ENCODE peak calls at places on chromosome 17, in eight cellular contexts. Z is Peyer's patch, F is thoracic aorta, A is heart left ventricle, B is fibroblast of mammary gland, I is body of pancreas, Q is ovary, G is GM06990. P is an unnamed sample.

GRCh38 chr17:27654654-27655524 is 23.9 kb downstream of the LGALS9 start:
- DNase-seq in Z (peak), F (peak), A (peak), B (peak), I (peak), Q (peak), G (peak), P (peak)

GRCh38 chr17:416293-417206 is 63.9 kb upstream of the RPH3AL start:
- DNase-seq in Z (peak), F (no peak), A (no peak), B (no peak), I (no peak), Q (no peak), G (peak), P (peak)

GRCh38 chr17:58249270-58250133 is 11.1 kb downstream of the LPO start:
- DNase-seq in Z (peak), F (no peak), A (peak), B (peak), I (peak), Q (peak), G (peak), P (no peak)

GRCh38 chr17:45326566-45326965 is 9.7 kb upstream of the MAP3K14 start:
- DNase-seq in Z (no peak), F (no peak), A (no peak), B (no peak), I (no peak), Q (no peak), G (peak), P (no peak)

GRCh38 chr17:66904760-66905637 is 59.5 kb upstream of the CACNG4 start:
- DNase-seq in Z (no peak), F (no peak), A (peak), B (peak), I (peak), Q (peak), G (no peak), P (no peak)

GRCh38 chr17:50603340-50603739 is 31.3 kb upstream of the ABCC3 start:
- DNase-seq in Z (no peak), F (no peak), A (no peak), B (no peak), I (no peak), Q (no peak), G (no peak), P (no peak)

GRCh38 chr17:45221081-45221996 is at the start of gene FMNL1:
- DNase-seq in Z (peak), F (no peak), A (peak), B (no peak), I (no peak), Q (no peak), G (peak), P (no peak)

GRCh38 chr17:76155988-76156661 is 15.1 kb upstream of the FOXJ1 start:
- DNase-seq in Z (no peak), F (no peak), A (no peak), B (no peak), I (no peak), Q (no peak), G (no peak), P (no peak)

GRCh38 chr17:76691379-76692191 is 19.2 kb downstream of the MXRA7 start:
- DNase-seq in Z (no peak), F (no peak), A (no peak), B (no peak), I (no peak), Q (no peak), G (no peak), P (no peak)

GRCh38 chr17:51372345-51373004 is 112.1 kb downstream of the UTP18 start:
- DNase-seq in Z (peak), F (no peak), A (peak), B (peak), I (no peak), Q (no peak), G (peak), P (peak)

GRCh38 chr17:835263-835662 is 53.1 kb downstream of the MRM3 start:
- DNase-seq in Z (no peak), F (no peak), A (no peak), B (peak), I (no peak), Q (no peak), G (no peak), P (no peak)

GRCh38 chr17:47295037-47295873 is 28.5 kb upstream of the EFCAB13 start:
- DNase-seq in Z (no peak), F (no peak), A (no peak), B (no peak), I (no peak), Q (no peak), G (no peak), P (no peak)

GRCh38 chr17:19724501-19725420 is 8.4 kb upstream of the SLC47A2 start:
- DNase-seq in Z (peak), F (no peak), A (peak), B (peak), I (peak), Q (peak), G (no peak), P (no peak)

GRCh38 chr17:7020894-7021664 is 1.8 kb upstream of the BCL6B start:
- DNase-seq in Z (no peak), F (no peak), A (no peak), B (no peak), I (no peak), Q (no peak), G (no peak), P (no peak)

GRCh38 chr17:27494192-27495091 is 38.2 kb downstream of the KSR1 start:
- DNase-seq in Z (no peak), F (peak), A (peak), B (peak), I (peak), Q (no peak), G (no peak), P (no peak)

GRCh38 chr17:77383613-77384608 is 243.1 kb downstream of the SEC14L1 start:
- DNase-seq in Z (no peak), F (no peak), A (peak), B (no peak), I (peak), Q (peak), G (no peak), P (no peak)

GRCh38 chr17:20235747-20236146 is 226.6 kb downstream of the SPECC1 start:
- DNase-seq in Z (no peak), F (no peak), A (no peak), B (no peak), I (no peak), Q (no peak), G (no peak), P (no peak)

GRCh38 chr17:45942284-45942683 is 47.9 kb downstream of the MAPT start:
- DNase-seq in Z (no peak), F (peak), A (peak), B (peak), I (peak), Q (peak), G (no peak), P (no peak)

GRCh38 chr17:82930924-82931695 is 91.3 kb upstream of the ZNF750 start:
- DNase-seq in Z (no peak), F (no peak), A (no peak), B (no peak), I (peak), Q (peak), G (no peak), P (no peak)

GRCh38 chr17:36731091-36731490 is 129.7 kb downstream of the MRM1 start:
- DNase-seq in Z (no peak), F (no peak), A (no peak), B (no peak), I (no peak), Q (no peak), G (no peak), P (no peak)

GRCh38 chr17:28575126-28575795 is 1.4 kb downstream of the ALDOC start:
- DNase-seq in Z (no peak), F (no peak), A (peak), B (no peak), I (no peak), Q (no peak), G (no peak), P (no peak)

GRCh38 chr17:73007447-73007846 is 85.0 kb downstream of the SLC39A11 start:
- DNase-seq in Z (no peak), F (no peak), A (no peak), B (peak), I (peak), Q (no peak), G (no peak), P (no peak)

GRCh38 chr17:69592692-69593350 is 178.3 kb downstream of the MAP2K6 start:
- DNase-seq in Z (no peak), F (no peak), A (no peak), B (peak), I (no peak), Q (no peak), G (no peak), P (no peak)

GRCh38 chr17:14942511-14943185 is 322.5 kb downstream of the PMP22 start:
- DNase-seq in Z (no peak), F (no peak), A (no peak), B (peak), I (no peak), Q (no peak), G (no peak), P (no peak)

GRCh38 chr17:69960755-69961154 is 114.3 kb upstream of the KCNJ16 start:
- DNase-seq in Z (no peak), F (no peak), A (peak), B (no peak), I (peak), Q (peak), G (no peak), P (no peak)

GRCh38 chr17:185445-186138 is 4.1 kb upstream of the DOC2B start:
- DNase-seq in Z (no peak), F (no peak), A (no peak), B (no peak), I (no peak), Q (no peak), G (no peak), P (no peak)

GRCh38 chr17:58315750-58316149 is 12.8 kb downstream of the TSPOAP1 start:
- DNase-seq in Z (no peak), F (no peak), A (no peak), B (no peak), I (no peak), Q (no peak), G (no peak), P (no peak)

GRCh38 chr17:61000911-61001310 is 323.3 kb downstream of the BCAS3 start:
- DNase-seq in Z (no peak), F (no peak), A (no peak), B (peak), I (no peak), Q (no peak), G (no peak), P (no peak)

GRCh38 chr17:40707720-40708119 is 4.2 kb upstream of the KRT24 start:
- DNase-seq in Z (no peak), F (no peak), A (peak), B (peak), I (no peak), Q (no peak), G (no peak), P (no peak)

GRCh38 chr17:63435681-63436522 is 10.2 kb downstream of the CYB561 start:
- DNase-seq in Z (no peak), F (no peak), A (peak), B (no peak), I (peak), Q (no peak), G (no peak), P (no peak)

GRCh38 chr17:37107406-37108083 is 158.8 kb downstream of the AATF start:
- DNase-seq in Z (no peak), F (no peak), A (peak), B (peak), I (peak), Q (peak), G (no peak), P (no peak)

GRCh38 chr17:80871341-80871740 is 120.3 kb upstream of the CHMP6 start:
- DNase-seq in Z (no peak), F (no peak), A (peak), B (no peak), I (no peak), Q (no peak), G (no peak), P (no peak)

GRCh38 chr17:29565643-29566472 is 979 bp downstream of the ABHD15 start:
- DNase-seq in Z (peak), F (no peak), A (no peak), B (no peak), I (peak), Q (no peak), G (peak), P (no peak)

GRCh38 chr17:41941158-41941557 is 10.7 kb downstream of the ODAD4 start:
- DNase-seq in Z (no peak), F (no peak), A (no peak), B (no peak), I (no peak), Q (no peak), G (no peak), P (no peak)

GRCh38 chr17:17385502-17385901 is 82.3 kb downstream of the NT5M start:
- DNase-seq in Z (no peak), F (no peak), A (peak), B (no peak), I (no peak), Q (no peak), G (no peak), P (no peak)

GRCh38 chr17:77354721-77355455 is 214.1 kb downstream of the SEC14L1 start:
- DNase-seq in Z (peak), F (no peak), A (peak), B (peak), I (peak), Q (peak), G (no peak), P (no peak)

GRCh38 chr17:4204676-4205075 is 59.1 kb downstream of the ANKFY1 start:
- DNase-seq in Z (no peak), F (no peak), A (no peak), B (peak), I (no peak), Q (no peak), G (no peak), P (no peak)

GRCh38 chr17:48322060-48322459 is 108.0 kb downstream of the SKAP1 start:
- DNase-seq in Z (no peak), F (no peak), A (no peak), B (peak), I (no peak), Q (no peak), G (no peak), P (no peak)

GRCh38 chr17:40071720-40072480 is 9.1 kb downstream of the THRA start:
- DNase-seq in Z (no peak), F (peak), A (peak), B (no peak), I (peak), Q (peak), G (no peak), P (no peak)

GRCh38 chr17:2937331-2938003 is 125.9 kb downstream of the OR1D5 start:
- DNase-seq in Z (no peak), F (no peak), A (no peak), B (peak), I (no peak), Q (no peak), G (no peak), P (no peak)
- TF ChIP-seq CTCF in Z (no peak), F (no peak), A (no peak), B (peak), I (no peak), Q (no peak), G (no peak), P (no peak)

GRCh38 chr17:30924341-30924740 is 2.6 kb downstream of the ADAP2 start:
- DNase-seq in Z (no peak), F (no peak), A (no peak), B (no peak), I (no peak), Q (no peak), G (no peak), P (no peak)

GRCh38 chr17:30921544-30922196 is at the start of gene ADAP2:
- DNase-seq in Z (peak), F (no peak), A (peak), B (no peak), I (peak), Q (peak), G (peak), P (no peak)

GRCh38 chr17:30920282-30920681 is 1.5 kb upstream of the ADAP2 start:
- DNase-seq in Z (no peak), F (no peak), A (peak), B (no peak), I (no peak), Q (no peak), G (no peak), P (no peak)

GRCh38 chr17:30920683-30921543 is 832 bp upstream of the ADAP2 start:
- DNase-seq in Z (no peak), F (no peak), A (no peak), B (no peak), I (no peak), Q (no peak), G (no peak), P (no peak)

DNA sequence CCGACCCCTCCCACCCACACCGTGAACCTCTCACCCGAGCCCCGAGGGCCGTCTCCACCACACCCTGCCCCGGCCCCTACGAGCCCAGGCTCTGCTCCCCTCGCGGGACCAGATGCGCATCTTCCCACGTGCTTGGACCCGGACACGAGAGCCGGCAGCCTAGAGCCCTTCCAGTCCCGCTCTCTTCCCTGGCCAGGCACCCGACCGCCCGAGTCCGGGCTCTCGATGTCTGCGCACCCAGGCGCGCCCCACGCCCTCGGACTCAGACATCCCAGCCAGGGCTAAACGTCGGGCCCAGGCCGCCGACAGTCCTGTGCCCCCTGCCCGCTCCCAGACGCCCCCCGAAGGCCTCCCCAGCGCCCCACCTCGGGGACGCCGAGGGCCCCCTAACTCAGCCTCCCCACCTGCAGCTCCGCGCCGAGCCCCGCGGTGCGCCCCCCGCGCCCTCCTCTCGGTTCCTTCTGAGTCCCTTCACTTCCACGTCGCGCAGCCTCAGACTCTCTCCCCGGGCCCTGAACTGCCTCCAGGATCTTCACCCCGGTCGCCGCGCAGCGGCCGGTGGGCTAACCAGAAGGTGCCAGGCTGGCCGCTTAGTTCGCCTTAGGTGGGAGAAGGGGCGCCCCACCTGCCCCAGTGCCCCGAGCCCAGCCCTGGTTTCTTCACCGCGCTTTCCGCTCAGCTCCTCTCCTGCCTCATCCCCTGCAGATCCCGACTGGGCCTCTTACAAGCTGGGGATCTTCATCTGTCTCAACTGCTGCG is 669 bp downstream of the ADAP2 start:
- DNase-seq in Z (no peak), F (no peak), A (peak), B (no peak), I (peak), Q (no peak), G (peak), P (no peak)
- H3K4me3 ChIP-seq in Z (peak), F (peak), A (peak), B (no peak), I (peak), Q (peak), G (peak), P (peak)

DNA sequence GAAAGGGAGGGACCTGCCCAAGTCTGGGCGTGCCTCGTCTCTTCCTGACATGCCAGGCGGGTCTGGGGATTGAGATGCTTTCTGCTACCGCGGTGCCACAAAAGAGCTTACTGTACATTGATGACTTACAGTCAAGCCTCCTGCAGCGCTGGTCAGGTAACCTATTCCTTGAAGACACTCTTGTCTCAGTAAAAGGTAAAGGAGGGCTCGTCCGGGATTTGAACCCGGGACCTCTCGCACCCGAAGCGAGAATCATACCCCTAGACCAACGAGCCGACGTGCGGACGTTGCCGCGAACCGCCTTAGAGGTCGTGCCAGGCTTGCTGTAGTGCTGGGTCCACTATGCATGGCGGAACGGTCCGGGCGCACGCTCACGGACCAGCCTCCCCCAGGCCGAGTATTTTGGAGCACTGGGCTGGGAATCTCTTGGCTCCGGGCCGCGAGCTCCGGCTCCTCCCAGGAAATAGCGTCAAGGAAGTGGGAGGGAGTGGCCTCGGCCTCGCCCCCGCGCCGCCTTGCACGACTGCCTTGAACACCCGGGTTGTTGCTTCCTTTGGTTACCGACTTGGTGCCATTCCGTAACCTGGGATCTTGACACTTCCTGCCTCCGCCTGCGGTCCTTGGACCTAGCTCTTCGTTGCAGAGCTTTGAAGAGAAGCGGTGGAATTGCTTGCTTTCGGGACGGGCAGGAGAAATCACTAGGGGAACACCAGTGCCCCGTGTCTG is 12.4 kb upstream of the AURKB start:
- DNase-seq in Z (peak), F (peak), A (peak), B (peak), I (peak), Q (peak), G (peak), P (peak)
- TF ChIP-seq CTCF in Z (no peak), F (no peak), A (no peak), B (no peak), I (no peak), Q (no peak), G (no peak), P (no peak)

DNA sequence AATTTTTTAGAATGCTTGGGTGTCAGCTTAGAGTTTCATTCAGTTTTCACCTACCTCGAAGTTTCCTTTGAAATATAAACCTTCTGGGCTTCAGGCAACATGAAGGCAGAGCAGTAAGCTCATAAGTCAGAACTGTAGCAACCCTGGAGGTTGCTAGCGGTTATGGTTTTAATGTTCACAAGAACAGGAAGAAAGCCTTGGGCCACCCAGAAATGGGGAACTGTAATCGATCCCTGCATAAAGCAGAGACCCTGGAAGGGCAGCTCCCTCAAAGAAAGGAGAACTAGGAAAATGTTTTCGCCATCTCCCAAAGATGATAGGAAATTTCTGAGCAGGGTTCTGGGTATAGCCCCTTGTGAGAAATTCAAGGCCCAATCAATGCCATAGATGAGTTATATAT is 47.9 kb upstream of the RASL10B start:
- DNase-seq in Z (no peak), F (no peak), A (no peak), B (no peak), I (no peak), Q (no peak), G (no peak), P (no peak)
- H3K4me3 ChIP-seq in Z (no peak), F (no peak), A (no peak), B (no peak), I (no peak), Q (no peak), G (no peak), P (no peak)